ENCODE peak calls at places on chromosomes 11 and 22, in four cellular contexts. One of them, this sample, is unnamed.

GRCh38 chr11:19769820-19770219 is 57.2 kb downstream of the NAV2 start:
- DNase-seq in neural crest cell: no peak
- DNase-seq in astrocyte of the spinal cord: peak
- DNase-seq in cardiac fibroblast: peak
- DNase-seq in this sample: no peak

GRCh38 chr11:86291466-86292262 is 10.4 kb upstream of the HIKESHI start:
- DNase-seq in neural crest cell: peak
- DNase-seq in astrocyte of the spinal cord: peak
- DNase-seq in cardiac fibroblast: peak
- DNase-seq in this sample: peak

GRCh38 chr22:38038890-38039812 is 18.1 kb upstream of the PICK1 start:
- DNase-seq in neural crest cell: no peak
- DNase-seq in astrocyte of the spinal cord: no peak
- DNase-seq in cardiac fibroblast: no peak
- DNase-seq in this sample: no peak

GRCh38 chr22:27460596-27461347 is 340.8 kb downstream of the MN1 start:
- DNase-seq in neural crest cell: no peak
- DNase-seq in astrocyte of the spinal cord: peak
- DNase-seq in cardiac fibroblast: peak
- DNase-seq in this sample: no peak

GRCh38 chr22:47333625-47334024 is 571.2 kb downstream of the TBC1D22A start:
- DNase-seq in neural crest cell: no peak
- DNase-seq in astrocyte of the spinal cord: peak
- DNase-seq in cardiac fibroblast: peak
- DNase-seq in this sample: no peak

GRCh38 chr11:102843474-102843873 is at the start of gene MMP3:
- DNase-seq in neural crest cell: no peak
- DNase-seq in astrocyte of the spinal cord: no peak
- DNase-seq in cardiac fibroblast: peak
- DNase-seq in this sample: no peak

GRCh38 chr22:22720724-22721261 is 76.4 kb downstream of the GGTLC2 start:
- DNase-seq in neural crest cell: no peak
- DNase-seq in astrocyte of the spinal cord: no peak
- DNase-seq in cardiac fibroblast: peak
- DNase-seq in this sample: peak

GRCh38 chr11:66543263-66544107 is 2.4 kb downstream of the ZDHHC24 start:
- DNase-seq in neural crest cell: peak
- DNase-seq in astrocyte of the spinal cord: peak
- DNase-seq in cardiac fibroblast: peak
- DNase-seq in this sample: no peak

GRCh38 chr22:19336133-19337075 is 44.9 kb upstream of the CLTCL1 start:
- DNase-seq in neural crest cell: no peak
- DNase-seq in astrocyte of the spinal cord: no peak
- DNase-seq in cardiac fibroblast: no peak
- DNase-seq in this sample: no peak

GRCh38 chr11:22454461-22454860 is 116.3 kb downstream of the SLC17A6 start:
- DNase-seq in neural crest cell: no peak
- DNase-seq in astrocyte of the spinal cord: no peak
- DNase-seq in cardiac fibroblast: no peak
- DNase-seq in this sample: no peak

GRCh38 chr11:69238562-69239319 is 55.2 kb upstream of the MYEOV start:
- DNase-seq in neural crest cell: no peak
- DNase-seq in astrocyte of the spinal cord: no peak
- DNase-seq in cardiac fibroblast: no peak
- DNase-seq in this sample: no peak

GRCh38 chr11:102241026-102241425 is 76.3 kb upstream of the BIRC3 start:
- DNase-seq in neural crest cell: no peak
- DNase-seq in astrocyte of the spinal cord: peak
- DNase-seq in cardiac fibroblast: peak
- DNase-seq in this sample: no peak

GRCh38 chr11:67315325-67315909 is 12.1 kb downstream of the SSH3 start:
- DNase-seq in neural crest cell: no peak
- DNase-seq in astrocyte of the spinal cord: no peak
- DNase-seq in cardiac fibroblast: no peak
- DNase-seq in this sample: no peak

GRCh38 chr22:39364646-39365405 is 15.0 kb downstream of the SYNGR1 start:
- DNase-seq in neural crest cell: no peak
- DNase-seq in astrocyte of the spinal cord: no peak
- DNase-seq in cardiac fibroblast: no peak
- DNase-seq in this sample: no peak
- TF ChIP-seq CTCF in neural crest cell: no peak
- TF ChIP-seq CTCF in astrocyte of the spinal cord: peak
- TF ChIP-seq CTCF in cardiac fibroblast: no peak
- TF ChIP-seq CTCF in this sample: no peak

GRCh38 chr11:111762981-111763643 is 3.1 kb downstream of the PPP2R1B start:
- DNase-seq in neural crest cell: no peak
- DNase-seq in astrocyte of the spinal cord: peak
- DNase-seq in cardiac fibroblast: peak
- DNase-seq in this sample: no peak
- TF ChIP-seq CTCF in neural crest cell: no peak
- TF ChIP-seq CTCF in astrocyte of the spinal cord: peak
- TF ChIP-seq CTCF in cardiac fibroblast: peak
- TF ChIP-seq CTCF in this sample: no peak

DNA sequence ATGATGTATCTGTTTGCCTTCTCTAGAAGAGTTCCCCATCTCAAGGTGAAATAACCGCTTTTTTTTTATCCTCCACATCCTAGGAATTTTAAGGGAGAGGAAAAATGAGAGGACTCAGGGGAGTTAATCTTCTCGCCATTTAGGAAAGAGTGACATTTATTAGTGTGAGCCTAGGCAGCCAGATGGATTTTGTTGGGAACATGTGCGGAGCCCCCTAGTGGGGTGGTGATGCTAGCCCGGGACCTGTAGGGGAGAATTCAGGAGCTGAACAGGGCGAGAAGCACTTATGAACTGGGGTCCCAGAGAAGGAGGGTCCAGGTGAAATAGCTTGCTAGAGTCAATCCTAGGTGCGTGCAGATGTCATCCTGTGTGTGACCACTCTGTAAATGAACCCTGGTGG is 10.7 kb downstream of the IL17RA start:
- DNase-seq in neural crest cell: no peak
- DNase-seq in astrocyte of the spinal cord: no peak
- DNase-seq in cardiac fibroblast: peak
- DNase-seq in this sample: no peak
- TF ChIP-seq CTCF in neural crest cell: peak
- TF ChIP-seq CTCF in astrocyte of the spinal cord: peak
- TF ChIP-seq CTCF in cardiac fibroblast: peak
- TF ChIP-seq CTCF in this sample: peak

GRCh38 chr22:17910561-17911311 is 113.6 kb downstream of the MICAL3 start:
- DNase-seq in neural crest cell: peak
- DNase-seq in astrocyte of the spinal cord: peak
- DNase-seq in cardiac fibroblast: peak
- DNase-seq in this sample: no peak
- TF ChIP-seq CTCF in neural crest cell: no peak
- TF ChIP-seq CTCF in astrocyte of the spinal cord: peak
- TF ChIP-seq CTCF in cardiac fibroblast: peak
- TF ChIP-seq CTCF in this sample: no peak

GRCh38 chr11:132312616-132313210 is 942.3 kb downstream of the NTM start:
- DNase-seq in neural crest cell: peak
- DNase-seq in astrocyte of the spinal cord: peak
- DNase-seq in cardiac fibroblast: peak
- DNase-seq in this sample: no peak
- TF ChIP-seq CTCF in neural crest cell: peak
- TF ChIP-seq CTCF in astrocyte of the spinal cord: peak
- TF ChIP-seq CTCF in cardiac fibroblast: peak
- TF ChIP-seq CTCF in this sample: peak

DNA sequence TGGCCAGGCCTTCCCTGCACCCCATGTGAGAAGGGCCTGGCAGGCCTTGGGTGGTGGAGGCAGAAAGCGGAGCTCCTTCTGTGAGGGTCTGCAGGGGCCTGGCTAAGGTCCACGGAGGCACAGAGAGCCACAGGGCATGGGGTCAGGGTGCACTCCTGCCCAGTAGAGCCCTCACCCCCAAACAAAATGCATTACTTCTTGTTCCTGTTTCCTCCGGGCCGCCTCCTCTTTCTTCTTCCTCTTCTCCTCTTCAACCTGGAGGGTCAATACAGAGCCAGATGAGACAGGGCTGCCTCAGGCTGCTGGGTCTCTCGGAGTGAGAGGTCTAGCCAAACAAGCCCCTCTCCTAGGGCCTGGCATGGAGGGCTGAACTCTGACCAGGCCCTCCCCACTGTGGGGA is 10.2 kb upstream of the NAP1L4 start:
- DNase-seq in neural crest cell: no peak
- DNase-seq in astrocyte of the spinal cord: no peak
- DNase-seq in cardiac fibroblast: no peak
- DNase-seq in this sample: no peak
- TF ChIP-seq CTCF in neural crest cell: no peak
- TF ChIP-seq CTCF in astrocyte of the spinal cord: no peak
- TF ChIP-seq CTCF in cardiac fibroblast: no peak
- TF ChIP-seq CTCF in this sample: no peak

GRCh38 chr11:114571712-114572111 is 12.0 kb upstream of the NXPE1 start:
- DNase-seq in neural crest cell: no peak
- DNase-seq in astrocyte of the spinal cord: no peak
- DNase-seq in cardiac fibroblast: no peak
- DNase-seq in this sample: no peak
- TF ChIP-seq CTCF in neural crest cell: no peak
- TF ChIP-seq CTCF in astrocyte of the spinal cord: no peak
- TF ChIP-seq CTCF in cardiac fibroblast: no peak
- TF ChIP-seq CTCF in this sample: no peak

DNA sequence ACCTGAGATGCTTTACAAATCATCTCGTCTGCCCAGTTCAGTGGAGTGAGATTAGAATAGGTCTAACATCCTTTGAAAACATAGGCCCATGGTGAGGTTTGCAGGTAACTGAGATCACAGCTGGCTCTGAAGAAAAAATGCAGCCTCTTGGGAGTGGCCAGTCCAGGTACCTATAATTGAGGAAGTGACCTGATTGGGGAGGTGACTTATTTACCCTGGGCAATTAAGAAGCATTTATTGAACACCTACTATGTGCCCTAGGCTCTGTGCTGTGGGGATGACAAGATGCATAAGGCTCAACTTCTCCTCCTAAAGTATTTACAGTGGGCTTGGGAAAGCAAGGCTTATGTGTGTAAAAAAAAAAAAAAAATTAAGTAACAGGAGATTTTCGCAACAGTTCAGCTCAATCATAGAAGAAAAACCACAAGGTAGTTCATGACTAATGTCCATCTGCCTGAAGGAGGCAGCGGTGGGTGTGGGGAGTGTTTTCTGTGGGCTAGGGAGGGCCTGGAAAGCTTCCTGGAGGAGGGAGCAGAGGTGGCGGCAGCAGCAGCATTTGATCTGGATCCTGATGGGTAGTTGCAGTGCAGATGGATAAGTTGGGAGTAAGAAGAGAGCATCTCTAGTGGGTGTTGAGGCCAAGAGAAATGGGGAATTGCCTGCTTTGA is 16.1 kb downstream of the MICAL2 start:
- DNase-seq in neural crest cell: no peak
- DNase-seq in astrocyte of the spinal cord: peak
- DNase-seq in cardiac fibroblast: peak
- DNase-seq in this sample: peak
- TF ChIP-seq CTCF in neural crest cell: no peak
- TF ChIP-seq CTCF in astrocyte of the spinal cord: no peak
- TF ChIP-seq CTCF in cardiac fibroblast: no peak
- TF ChIP-seq CTCF in this sample: no peak